ENCODE peak calls at places on chromosome 10, in eight cellular contexts. E is kidney epithelial cell, D is upper lobe of right lung, P is mucosa of descending colon, C is ovary, T is colonic mucosa, V is GM23338, O is HFFc6. G is an unnamed sample.

GRCh38 chr10:21943633-21944265 is 59.8 kb downstream of the DNAJC1 start:
- DNase-seq in D (no peak), E (no peak), P (no peak), V (no peak), C (no peak), T (no peak), O (no peak), G (no peak)

GRCh38 chr10:96488161-96488935 is 25.4 kb downstream of the TLL2 start:
- DNase-seq in C (no peak), D (no peak), E (no peak), O (no peak), P (no peak), V (no peak), T (no peak), G (peak)

GRCh38 chr10:120732643-120733313 is 118.4 kb upstream of the WDR11 start:
- DNase-seq in C (no peak), T (no peak), E (no peak), P (no peak), V (no peak), D (no peak), O (no peak), G (no peak)

GRCh38 chr10:74433993-74434392 is 283.0 kb downstream of the ADK start:
- DNase-seq in V (no peak), T (no peak), O (no peak), D (no peak), C (no peak), E (no peak), P (no peak), G (no peak)

GRCh38 chr10:15802375-15802949 is 57.8 kb downstream of the MINDY3 start:
- DNase-seq in E (no peak), O (no peak), T (no peak), D (no peak), V (no peak), C (no peak), P (no peak), G (no peak)

GRCh38 chr10:17758200-17758599 is 6.2 kb downstream of the TMEM236 start:
- DNase-seq in D (no peak), P (no peak), C (no peak), T (no peak), O (no peak), E (no peak), V (no peak), G (no peak)

GRCh38 chr10:104441601-104442000 is 88.0 kb downstream of the CFAP58 start:
- DNase-seq in D (no peak), O (peak), C (no peak), V (no peak), T (no peak), P (no peak), E (peak), G (peak)

GRCh38 chr10:79267449-79267848 is 79.8 kb upstream of the PPIF start:
- DNase-seq in O (no peak), P (no peak), T (no peak), D (no peak), E (no peak), C (no peak), V (no peak), G (no peak)

GRCh38 chr10:44925224-44925623 is 14.1 kb downstream of the TMEM72 start:
- DNase-seq in T (no peak), D (no peak), P (no peak), C (no peak), V (peak), O (no peak), E (no peak), G (peak)

GRCh38 chr10:91681361-91682276 is 48.7 kb upstream of the PPP1R3C start:
- DNase-seq in C (no peak), D (no peak), E (no peak), O (no peak), P (no peak), V (no peak), T (no peak), G (no peak)

GRCh38 chr10:23891301-23891700 is 317.6 kb upstream of the KIAA1217 start:
- DNase-seq in V (no peak), E (no peak), P (no peak), C (no peak), D (no peak), T (no peak), O (no peak), G (no peak)

GRCh38 chr10:32446701-32447406 is 914 bp downstream of the CCDC7 start:
- DNase-seq in C (peak), E (no peak), P (peak), D (no peak), O (no peak), T (peak), V (peak), G (no peak)

GRCh38 chr10:45399113-45399512 is 25.1 kb downstream of the ALOX5 start:
- DNase-seq in O (no peak), C (no peak), E (no peak), V (no peak), T (no peak), D (no peak), P (no peak), G (no peak)

GRCh38 chr10:99382181-99382580 is 48.2 kb downstream of the GOT1 start:
- DNase-seq in V (no peak), P (no peak), O (no peak), T (no peak), E (no peak), D (no peak), C (no peak), G (no peak)

GRCh38 chr10:110786172-110786571 is 85.6 kb upstream of the PDCD4 start:
- DNase-seq in D (no peak), P (no peak), C (no peak), E (no peak), O (no peak), V (no peak), T (no peak), G (no peak)

DNA sequence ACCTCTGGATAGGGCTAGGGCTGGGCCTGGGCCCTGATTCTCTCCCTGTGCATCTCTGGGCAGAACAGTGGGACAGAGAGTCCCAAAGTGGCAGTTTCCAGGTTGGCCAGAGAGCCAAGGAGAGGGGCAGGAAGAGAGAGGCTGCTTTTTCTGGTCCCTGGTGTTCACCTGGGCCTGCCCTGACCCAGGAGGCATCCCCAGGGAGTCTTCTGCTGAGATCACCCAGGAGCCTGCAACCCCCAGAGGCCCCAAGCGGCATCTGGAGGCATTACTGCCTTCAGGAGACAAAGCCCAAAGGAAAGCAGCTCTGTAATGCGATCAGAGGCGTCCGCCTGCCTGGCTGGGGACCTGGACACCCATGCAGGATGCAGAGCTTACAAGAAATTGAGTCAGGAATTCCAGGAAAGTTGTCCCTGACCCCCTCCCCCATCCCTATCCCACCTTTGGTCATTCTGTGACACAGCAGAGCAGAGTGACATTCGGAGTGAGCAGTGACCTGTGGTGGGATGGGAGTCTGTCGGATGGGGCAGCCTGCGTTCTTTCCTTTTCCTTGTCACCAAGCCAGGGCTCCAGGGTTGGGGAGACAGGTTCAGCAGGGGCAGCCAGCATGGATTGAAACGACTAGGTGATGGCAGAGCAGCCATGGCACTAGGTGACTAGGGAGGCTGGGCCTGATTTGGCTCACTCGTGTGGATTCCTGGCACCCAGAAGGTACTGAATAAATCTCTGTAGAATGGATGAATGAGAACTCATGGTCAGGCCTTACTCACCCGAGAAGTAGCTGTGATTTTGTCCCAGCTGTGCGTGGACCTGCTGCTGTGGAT is 10.4 kb downstream of the UNC5B start:
- DNase-seq in D (peak), T (no peak), V (peak), O (peak), C (peak), P (no peak), E (no peak), G (no peak)
- TF ChIP-seq CTCF in D (no peak), T (no peak), V (peak), O (peak), C (no peak), P (no peak), E (no peak), G (peak)

DNA sequence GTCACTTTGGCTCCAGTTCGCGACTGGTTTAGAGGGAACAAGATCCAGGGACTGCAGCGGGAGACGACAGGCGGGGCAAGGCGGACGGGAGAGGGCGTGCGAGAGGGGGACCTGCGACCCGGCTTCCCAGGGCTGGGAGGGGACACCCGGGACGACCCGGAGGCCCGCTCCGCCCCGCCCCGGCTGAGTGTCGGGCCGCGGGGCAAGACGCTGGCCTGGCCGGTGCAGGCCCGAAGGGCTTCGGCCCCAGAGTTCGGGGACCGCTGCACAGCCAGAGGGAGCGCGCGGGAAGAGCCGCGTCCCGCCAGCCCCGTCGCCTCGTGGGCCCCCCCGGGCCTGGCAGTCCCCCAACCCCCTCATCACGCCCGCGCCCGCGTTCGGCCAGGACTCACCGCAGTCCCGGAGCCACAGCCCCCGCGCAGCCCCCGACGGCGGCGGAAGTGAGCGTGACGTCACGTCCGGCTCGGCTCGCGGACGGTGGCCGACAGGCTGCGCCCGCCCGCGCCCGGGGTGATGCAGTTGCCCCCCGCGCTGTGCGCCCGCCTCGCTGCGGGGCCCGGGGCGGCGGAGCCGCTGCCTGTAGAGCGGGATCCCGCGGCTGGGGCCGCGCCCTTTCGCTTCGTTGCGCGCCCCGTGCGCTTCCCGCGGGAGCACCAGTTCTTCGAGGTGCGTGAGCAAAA is at the start of the genes TUBGCP2 and ZNF511:
- DNase-seq in P (peak), V (peak), O (peak), D (peak), C (peak), T (peak), E (no peak), G (peak)
- TF ChIP-seq CTCF in P (no peak), V (peak), O (no peak), D (no peak), C (no peak), T (no peak), E (peak), G (peak)

DNA sequence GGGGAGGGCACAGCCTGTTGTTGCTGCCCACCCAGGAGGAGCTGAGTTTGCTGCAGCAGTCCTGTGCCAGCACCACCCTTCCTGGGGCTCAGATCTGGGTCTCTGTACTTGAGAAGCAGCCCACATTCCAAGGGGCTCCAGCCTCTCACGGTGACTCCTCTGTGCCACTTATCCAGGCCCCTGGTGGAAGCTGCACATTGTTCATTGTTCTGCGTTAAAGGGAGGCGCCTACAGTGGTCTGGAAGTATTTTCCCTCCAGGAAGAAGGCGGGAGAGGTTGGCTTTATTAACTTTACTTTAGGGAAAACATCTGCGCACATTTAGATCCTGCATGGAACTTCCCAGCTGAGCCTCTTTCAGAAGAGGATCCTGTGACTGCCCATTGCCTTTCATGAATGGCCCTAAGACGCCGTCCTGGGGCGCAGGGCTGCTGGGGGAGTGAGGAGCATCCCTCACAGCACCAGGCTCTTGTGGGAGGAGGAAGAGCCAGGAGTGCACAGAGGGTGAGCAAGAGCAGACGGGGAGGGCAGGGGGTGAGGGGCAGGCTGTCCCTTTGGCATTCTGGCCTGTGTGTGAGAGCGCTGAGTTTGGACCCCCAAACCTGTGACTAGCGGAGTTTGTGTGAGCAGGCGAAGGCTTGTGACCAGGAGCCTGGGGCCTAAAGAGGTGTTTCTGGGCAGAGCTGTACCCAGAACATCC is 98.6 kb upstream of the BTBD16 start:
- DNase-seq in D (peak), C (no peak), O (no peak), E (no peak), V (peak), P (no peak), T (no peak), G (no peak)
- TF ChIP-seq CTCF in D (no peak), C (no peak), O (no peak), E (no peak), V (no peak), P (no peak), T (no peak), G (no peak)

GRCh38 chr10:64959116-64959515 is 1437.9 kb downstream of the REEP3 start:
- DNase-seq in E (no peak), P (no peak), V (no peak), T (no peak), O (no peak), D (no peak), C (no peak), G (no peak)

GRCh38 chr10:64956441-64956840 is 1435.2 kb downstream of the REEP3 start:
- DNase-seq in D (no peak), E (no peak), T (no peak), O (no peak), P (no peak), C (no peak), V (no peak), G (no peak)

DNA sequence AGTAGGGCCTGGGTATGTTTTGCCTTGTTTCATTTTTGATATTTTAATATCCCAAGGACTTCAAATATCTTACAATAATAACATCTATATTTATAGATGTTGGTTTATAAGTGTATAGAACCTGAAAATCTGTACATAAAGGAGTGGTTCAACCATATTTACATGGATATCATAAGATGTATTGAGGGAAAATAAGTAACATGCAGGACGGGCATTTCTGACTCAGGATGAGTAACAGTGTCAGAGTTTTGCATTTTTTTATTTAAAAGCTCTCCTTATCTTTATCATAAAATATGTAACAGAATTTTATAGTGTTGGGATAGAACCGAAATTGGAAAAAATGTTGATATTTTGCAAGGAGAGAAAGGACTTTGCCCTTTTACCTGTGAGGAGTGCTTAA is 1438.7 kb downstream of the REEP3 start:
- DNase-seq in P (no peak), D (no peak), O (no peak), E (no peak), V (no peak), C (no peak), T (no peak), G (no peak)
- TF ChIP-seq CTCF in P (no peak), D (no peak), O (no peak), E (no peak), V (no peak), C (no peak), T (no peak), G (no peak)

GRCh38 chr10:123284022-123284421 is 129.8 kb downstream of the BUB3 start:
- DNase-seq in T (no peak), D (no peak), O (no peak), P (no peak), E (no peak), C (no peak), V (peak), G (no peak)
- TF ChIP-seq CTCF in T (no peak), D (no peak), O (peak), P (no peak), E (no peak), C (no peak), V (peak), G (peak)

GRCh38 chr10:61592581-61592980 is 70.1 kb upstream of the CABCOCO1 start:
- DNase-seq in E (no peak), T (no peak), D (no peak), C (no peak), P (peak), O (peak), V (peak), G (peak)
- TF ChIP-seq CTCF in E (peak), T (no peak), D (peak), C (no peak), P (no peak), O (peak), V (peak), G (peak)

GRCh38 chr10:125343118-125343752 is 182.9 kb upstream of the CTBP2 start:
- DNase-seq in D (no peak), P (peak), O (peak), T (peak), E (no peak), V (peak), C (no peak), G (peak)
- TF ChIP-seq CTCF in D (peak), P (peak), O (peak), T (peak), E (peak), V (peak), C (peak), G (peak)

DNA sequence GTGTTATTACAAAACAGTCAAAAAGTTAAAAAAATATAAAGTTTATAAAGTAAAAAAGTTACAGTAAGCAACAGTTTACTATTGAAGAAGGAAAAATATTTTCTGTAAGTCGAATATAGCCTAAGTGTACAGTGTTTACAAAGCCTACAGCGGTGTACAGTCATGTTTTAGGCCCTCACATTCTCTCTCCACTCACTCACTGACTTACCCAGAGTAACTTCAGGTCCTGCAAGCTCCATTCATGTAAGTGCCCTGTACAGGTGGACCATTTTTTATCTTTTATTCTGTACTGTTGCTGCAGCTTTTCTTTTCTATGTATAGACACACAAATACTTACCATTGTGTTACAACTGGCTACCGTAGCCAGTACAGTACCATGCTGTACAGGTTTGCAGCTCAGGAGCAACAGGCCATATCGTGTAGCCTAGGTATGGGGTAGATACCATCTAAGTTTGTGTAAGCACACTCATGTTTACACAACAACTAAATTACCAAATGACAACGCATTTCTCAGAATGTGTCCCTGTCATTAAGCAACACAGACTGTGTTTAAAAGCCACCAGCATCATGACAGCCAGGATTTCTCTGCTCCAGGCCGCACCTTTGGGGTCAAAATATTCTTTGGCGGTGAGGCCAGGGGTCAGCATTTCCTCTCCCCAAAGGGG is 67.2 kb downstream of the DLG5 start:
- DNase-seq in V (no peak), C (no peak), O (no peak), E (no peak), D (no peak), T (no peak), P (no peak), G (no peak)
- TF ChIP-seq CTCF in V (no peak), C (no peak), O (no peak), E (no peak), D (no peak), T (no peak), P (no peak), G (no peak)

G was measured in brain microvascular endothelial cell.